ENCODE peak calls at places on chromosomes 4 and X, in four cellular contexts. Y is left ventricle myocardium inferior, G is mammary epithelial cell, R is colonic mucosa. E is an unnamed sample. For H3K4me1, the result is how much of the 10 kb centered on the place peaks cover.

GRCh38 chr4:141244419-141244818 is 23.7 kb downstream of the ZNF330 start:
- DNase-seq in Y (no peak), G (no peak), R (no peak), E (no peak)

GRCh38 chrX:120761810-120762209 is 113.9 kb downstream of the CT47B1 start:
- DNase-seq in G (no peak), Y (no peak), R (no peak), E (no peak)

GRCh38 chr4:1172971-1173757 is 781 bp upstream of the SPON2 start:
- DNase-seq in G (no peak), Y (no peak), R (peak), E (no peak)

GRCh38 chr4:77286906-77287305 is 129.9 kb downstream of the CCNG2 start:
- DNase-seq in Y (no peak), R (no peak), G (peak), E (no peak)

GRCh38 chrX:138945219-138945618 is 233.7 kb upstream of the FGF13 start:
- DNase-seq in Y (no peak), G (peak), R (no peak), E (no peak)

GRCh38 chr4:54986095-54986846 is 139.1 kb downstream of the KDR start:
- DNase-seq in G (no peak), R (no peak), Y (no peak), E (no peak)

GRCh38 chrX:151762802-151763201 is 28.3 kb downstream of the CNGA2 start:
- DNase-seq in G (no peak), Y (no peak), R (no peak), E (no peak)

GRCh38 chr4:155741546-155741945 is 17.3 kb upstream of the GUCY1B1 start:
- DNase-seq in R (no peak), G (no peak), Y (no peak), E (no peak)

GRCh38 chr4:472881-473574 is 25.9 kb downstream of the ZNF721 start:
- DNase-seq in G (peak), Y (no peak), R (no peak), E (no peak)

GRCh38 chr4:185359767-185360446 is 35.8 kb downstream of the LRP2BP start:
- DNase-seq in R (no peak), Y (no peak), G (no peak), E (peak)

GRCh38 chr4:99324361-99324760 is 3.2 kb upstream of the ADH1B start:
- DNase-seq in G (no peak), R (no peak), Y (no peak), E (no peak)

GRCh38 chr4:174256277-174256713 is 27.2 kb downstream of the FBXO8 start:
- DNase-seq in G (peak), Y (no peak), R (no peak), E (peak)

GRCh38 chr4:84529169-84529751 is 30.2 kb upstream of the NKX6-1 start:
- DNase-seq in R (no peak), G (no peak), Y (no peak), E (no peak)

GRCh38 chrX:10110984-10111363 is 45.8 kb upstream of the CLCN4 start:
- DNase-seq in G (no peak), R (no peak), Y (no peak), E (no peak)

GRCh38 chr4:15948826-15949225 is 10.3 kb upstream of the FGFBP1 start:
- DNase-seq in Y (no peak), R (no peak), G (no peak), E (no peak)

GRCh38 chr4:174036563-174036962 is 246.9 kb downstream of the FBXO8 start:
- DNase-seq in G (no peak), R (no peak), Y (peak), E (no peak)

GRCh38 chr4:2924286-2924685 is 38.9 kb downstream of the NOP14 start:
- DNase-seq in Y (no peak), R (no peak), G (no peak), E (no peak)

GRCh38 chrX:40151211-40152172 is 53.7 kb upstream of the BCOR start:
- DNase-seq in G (no peak), Y (no peak), R (peak), E (no peak)

GRCh38 chr4:108793413-108793812 is 30.6 kb upstream of the ETNPPL start:
- DNase-seq in R (no peak), G (no peak), Y (no peak), E (no peak)

GRCh38 chr4:3291411-3291968 is 1.3 kb upstream of the RGS12 start:
- DNase-seq in G (peak), R (peak), Y (no peak), E (no peak)

GRCh38 chrX:26347171-26347570 is 131.2 kb downstream of the MAGEB5 start:
- DNase-seq in R (no peak), G (no peak), Y (no peak), E (no peak)

GRCh38 chrX:17438221-17438620 is 63.2 kb downstream of the NHS start:
- DNase-seq in G (no peak), R (no peak), Y (no peak), E (no peak)

GRCh38 chr4:173243917-173244658 is 75.5 kb downstream of the GALNT7 start:
- DNase-seq in G (no peak), Y (no peak), R (no peak), E (no peak)

GRCh38 chr4:8146158-8146557 is 12.5 kb downstream of the ABLIM2 start:
- DNase-seq in G (no peak), Y (no peak), R (no peak), E (no peak)

GRCh38 chr4:165700855-165701254 is 172.2 kb upstream of the TLL1 start:
- DNase-seq in G (no peak), R (no peak), Y (no peak), E (no peak)

GRCh38 chr4:10020871-10021676 is at the start of gene SLC2A9:
- DNase-seq in Y (peak), R (no peak), G (peak), E (no peak)

GRCh38 chr4:16914208-16914607 is 15.8 kb upstream of the LDB2 start:
- DNase-seq in G (no peak), R (no peak), Y (no peak), E (peak)

GRCh38 chrX:77119706-77120105 is 327.5 kb upstream of the FGF16 start:
- DNase-seq in Y (no peak), R (no peak), G (no peak), E (no peak)

DNA sequence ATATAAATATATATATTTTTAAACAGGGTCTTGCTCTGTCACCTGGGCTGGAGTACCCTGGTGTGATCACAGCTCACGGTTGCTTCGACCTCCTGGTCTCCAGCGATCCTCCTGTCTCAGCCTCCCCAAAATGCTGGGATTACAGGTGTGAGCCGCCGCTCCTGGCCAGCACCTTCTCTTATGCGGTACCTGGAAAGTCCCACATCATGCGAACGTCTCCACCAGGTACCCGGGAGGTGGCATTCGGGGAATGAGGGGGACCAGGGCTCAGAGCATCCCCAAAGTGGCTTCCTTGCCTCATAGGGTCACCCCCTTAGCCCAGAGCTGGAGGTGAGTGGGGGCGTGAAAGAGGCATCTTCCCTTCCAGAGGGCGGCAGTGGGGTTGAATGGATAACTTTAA is 84.0 kb upstream of the PPP2R3B start:
- DNase-seq in R (no peak), G (no peak), Y (no peak), E (no peak)
- H3K4me1 ChIP-seq in R (under half), G (under half), Y (under half), E (under half)

GRCh38 chrX:148376342-148376741 is 124.1 kb upstream of the AFF2 start:
- DNase-seq in G (no peak), Y (no peak), R (no peak), E (no peak)

GRCh38 chrX:148382983-148383382 is 117.4 kb upstream of the AFF2 start:
- DNase-seq in G (no peak), R (no peak), Y (no peak), E (no peak)

GRCh38 chrX:148380107-148380506 is 120.3 kb upstream of the AFF2 start:
- DNase-seq in R (no peak), G (no peak), Y (no peak), E (no peak)

GRCh38 chrX:148381603-148382002 is 118.8 kb upstream of the AFF2 start:
- DNase-seq in Y (no peak), R (no peak), G (no peak), E (no peak)

GRCh38 chrX:148380614-148381561 is 119.5 kb upstream of the AFF2 start:
- DNase-seq in Y (no peak), R (no peak), G (peak), E (peak)
- H3K4me3 ChIP-seq in Y (peak), R (no peak), G (no peak), E (no peak)

DNA sequence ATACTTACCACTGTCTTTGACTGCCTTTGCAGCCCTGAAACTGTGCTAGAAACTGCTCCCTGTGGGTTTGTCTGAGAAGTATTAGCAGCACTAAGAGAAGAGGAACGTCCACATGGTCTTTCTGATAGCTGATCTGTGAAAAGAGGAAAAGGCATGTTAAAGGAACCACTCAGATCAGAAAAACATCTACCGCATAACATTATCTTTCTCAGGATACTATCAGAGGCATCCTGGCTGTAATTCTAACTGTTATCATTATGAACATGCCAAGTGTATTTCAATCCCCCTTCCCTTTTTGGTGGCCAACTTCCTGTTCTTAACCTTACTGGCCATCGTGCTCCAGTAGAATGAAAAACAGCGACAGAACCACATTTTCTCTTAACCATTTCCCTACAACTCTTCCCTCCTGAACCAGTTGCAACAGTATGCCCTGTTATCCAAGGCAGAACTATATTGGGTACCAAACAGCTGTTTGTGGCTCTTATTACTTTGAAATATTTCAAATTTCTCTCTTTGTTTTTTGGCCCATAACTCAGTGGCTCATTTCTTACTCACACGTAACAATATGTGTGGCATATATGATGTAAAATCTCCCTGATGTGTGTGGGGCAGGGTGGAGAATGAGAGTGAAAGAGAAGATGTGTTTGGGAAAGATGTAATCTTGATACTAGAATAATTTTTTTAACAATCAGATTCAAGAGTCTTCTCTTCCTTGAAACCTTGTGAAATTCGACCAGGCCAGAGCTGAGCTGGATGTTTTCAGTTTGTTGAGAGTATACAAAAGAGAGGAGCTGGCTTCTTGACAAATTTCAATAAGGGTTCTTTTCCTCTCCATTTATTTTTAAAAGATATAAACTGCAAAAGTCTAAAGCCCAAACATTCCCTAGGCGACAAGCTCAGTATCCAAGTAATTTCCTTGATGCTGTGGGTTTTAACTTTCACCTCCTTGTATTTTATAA is 35.2 kb downstream of the ARHGEF6 start:
- DNase-seq in Y (no peak), R (no peak), G (no peak), E (no peak)
- H3K4me1 ChIP-seq in Y (half or more), R (under half), G (under half), E (under half)

GRCh38 chrX:21982311-21982710 is 41.8 kb downstream of the SMS start:
- DNase-seq in G (no peak), Y (no peak), R (no peak), E (no peak)
- H3K4me3 ChIP-seq in G (no peak), Y (no peak), R (no peak), E (no peak)

GRCh38 chr4:86302242-86302641 is 57.6 kb downstream of the MAPK10 start:
- DNase-seq in Y (no peak), R (peak), G (peak), E (no peak)
- H3K4me1 ChIP-seq in Y (under half), R (under half), G (under half), E (under half)

GRCh38 chr4:150903603-150904002 is 111.5 kb downstream of the LRBA start:
- DNase-seq in R (no peak), G (no peak), Y (no peak), E (no peak)
- H3K4me3 ChIP-seq in R (no peak), G (no peak), Y (no peak), E (no peak)

GRCh38 chr4:71069063-71069462 is 75.6 kb downstream of the DCK start:
- DNase-seq in Y (no peak), R (no peak), G (no peak), E (no peak)
- H3K4me1 ChIP-seq in Y (under half), R (under half), G (under half), E (under half)

GRCh38 chr4:5712517-5712916 is 1.5 kb downstream of the EVC start:
- DNase-seq in G (peak), Y (no peak), R (no peak), E (no peak)
- H3K4me3 ChIP-seq in G (no peak), Y (no peak), R (no peak), E (no peak)

E was measured in SJSA1.